ENCODE peak calls at places on chromosomes 4 and X, in eight cellular contexts. O, K, L, R, D, S, X and W are unnamed samples.
A peak's percentile ranks its signal among the peaks of the same experiment; 100 is the strongest.

GRCh38 chrX:115531818-115532403 is 29.1 kb upstream of the PLS3 start:
- DNase-seq in O (no peak), R (no peak), S (peak; percentile 15), L (no peak), D (no peak), K (no peak), X (no peak), W (no peak)

GRCh38 chr4:10521386-10521785 is 64.2 kb upstream of the ZNF518B start:
- DNase-seq in R (no peak), L (no peak), X (no peak), K (no peak), D (no peak), O (no peak), S (no peak), W (no peak)

GRCh38 chrX:49162620-49163019 is at the start of gene MAGIX:
- DNase-seq in O (no peak), L (no peak), X (no peak), R (no peak), K (no peak), D (no peak), S (no peak), W (no peak)

GRCh38 chr4:78720994-78721677 is 55.0 kb upstream of the BMP2K start:
- DNase-seq in S (no peak), K (no peak), O (peak; percentile 32), D (no peak), R (peak; percentile 22), L (no peak), X (no peak), W (no peak)

GRCh38 chrX:54193085-54193484 is 10.0 kb upstream of the FAM120C start:
- DNase-seq in L (no peak), S (no peak), O (no peak), X (no peak), K (no peak), R (no peak), D (no peak), W (no peak)

GRCh38 chr4:25608644-25609043 is 47.0 kb upstream of the SLC34A2 start:
- DNase-seq in S (no peak), K (no peak), L (no peak), D (no peak), O (no peak), X (no peak), R (no peak), W (peak; percentile 84)

GRCh38 chr4:6200011-6200921 is at the start of gene JAKMIP1:
- DNase-seq in D (no peak), L (no peak), O (peak; percentile 92), S (no peak), R (peak; percentile 64), K (peak; percentile 86), X (no peak), W (no peak)

GRCh38 chrX:118179161-118179560 is 62.6 kb upstream of the KLHL13 start:
- DNase-seq in S (no peak), X (no peak), R (no peak), D (no peak), O (no peak), K (no peak), L (no peak), W (no peak)

GRCh38 chrX:107025538-107025937 is 25.5 kb upstream of the MORC4 start:
- DNase-seq in R (no peak), D (peak; percentile 51), K (no peak), X (peak; percentile 22), L (no peak), O (no peak), S (no peak), W (peak; percentile 1)

GRCh38 chr4:100356172-100356571 is 161.7 kb downstream of the EMCN start:
- DNase-seq in O (no peak), S (no peak), X (peak; percentile 9), D (no peak), R (no peak), L (no peak), K (no peak), W (no peak)

GRCh38 chr4:87499415-87500106 is 29.6 kb downstream of the SPARCL1 start:
- DNase-seq in L (no peak), R (no peak), O (no peak), D (no peak), S (no peak), K (no peak), X (no peak), W (no peak)

GRCh38 chrX:18449271-18449670 is 23.9 kb downstream of the CDKL5 start:
- DNase-seq in D (no peak), R (no peak), O (no peak), X (peak; percentile 82), K (no peak), S (no peak), L (no peak), W (peak; percentile 29)

GRCh38 chr4:126916626-126917140 is 716.1 kb upstream of the INTU start:
- DNase-seq in R (no peak), S (peak; percentile 82), O (no peak), K (no peak), X (no peak), L (no peak), D (no peak), W (no peak)

GRCh38 chr4:53551963-53552362 is 39.3 kb downstream of the LNX1 start:
- DNase-seq in L (no peak), R (no peak), K (no peak), O (no peak), X (no peak), D (no peak), S (no peak), W (no peak)

GRCh38 chr4:140774956-140775355 is 18.8 kb upstream of the TBC1D9 start:
- DNase-seq in X (no peak), O (no peak), S (no peak), L (no peak), R (no peak), D (no peak), K (no peak), W (no peak)

GRCh38 chrX:107894038-107894437 is 68.4 kb downstream of the MID2 start:
- DNase-seq in X (peak; percentile 44), D (peak; percentile 83), L (no peak), O (peak; percentile 19), K (no peak), R (no peak), S (peak; percentile 11), W (no peak)